ENCODE peak calls at places on chromosomes 13 and 19, in ten cellular contexts. A, U, B, N, Y, C, H, E, Z and M are unnamed samples.

GRCh38 chr13:47226516-47226915 is 329.7 kb upstream of the HTR2A start:
- DNase-seq in N (no peak), H (no peak), C (no peak), Y (no peak), Z (no peak), U (no peak), E (no peak), B (no peak), A (no peak), M (no peak)

GRCh38 chr13:100532090-100532766 is 56.4 kb downstream of the GGACT start:
- DNase-seq in Y (no peak), U (no peak), C (no peak), Z (no peak), N (no peak), H (no peak), A (no peak), E (no peak), B (no peak), M (peak)

GRCh38 chr19:18317998-18318800 is 4.7 kb downstream of the LSM4 start:
- DNase-seq in E (no peak), C (peak), N (no peak), U (no peak), B (no peak), H (no peak), Y (no peak), A (peak), Z (no peak), M (peak)

GRCh38 chr13:29676535-29676934 is 81.0 kb upstream of the SLC7A1 start:
- DNase-seq in Z (no peak), Y (no peak), E (no peak), N (no peak), C (no peak), U (peak), A (no peak), H (peak), B (peak), M (no peak)

GRCh38 chr13:37427843-37428494 is 170.6 kb downstream of the POSTN start:
- DNase-seq in Z (no peak), H (no peak), Y (no peak), C (no peak), N (no peak), U (no peak), B (peak), E (no peak), A (no peak), M (no peak)

GRCh38 chr19:38555200-38555599 is 62.6 kb downstream of the MAP4K1 start:
- DNase-seq in E (no peak), Y (no peak), Z (no peak), N (no peak), A (no peak), C (no peak), H (no peak), B (no peak), U (no peak), M (no peak)

GRCh38 chr13:73368608-73369007 is 309.8 kb downstream of the KLF5 start:
- DNase-seq in E (no peak), H (peak), C (no peak), Z (no peak), N (no peak), U (no peak), Y (no peak), A (no peak), B (no peak), M (no peak)

GRCh38 chr19:35365303-35365702 is 5.6 kb upstream of the GPR42 start:
- DNase-seq in B (no peak), C (no peak), Y (no peak), H (no peak), Z (no peak), N (no peak), A (peak), E (peak), U (no peak), M (peak)

GRCh38 chr19:36527873-36528193 is 238 bp downstream of the ZNF260 start:
- DNase-seq in Y (no peak), B (no peak), E (no peak), A (no peak), Z (no peak), C (no peak), H (no peak), U (no peak), N (no peak), M (no peak)

GRCh38 chr19:48713041-48713863 is 6.3 kb downstream of the MAMSTR start:
- DNase-seq in C (no peak), H (peak), U (peak), N (no peak), E (no peak), A (no peak), Z (no peak), Y (peak), B (peak), M (no peak)

GRCh38 chr13:29402168-29402621 is 193.3 kb downstream of the SLC7A1 start:
- DNase-seq in U (no peak), H (no peak), A (no peak), B (no peak), Y (no peak), C (no peak), N (no peak), Z (no peak), E (no peak), M (no peak)

GRCh38 chr13:60418954-60419353 is 21.9 kb downstream of the TDRD3 start:
- DNase-seq in A (no peak), E (no peak), U (no peak), C (no peak), B (no peak), N (no peak), H (no peak), Z (no peak), Y (no peak), M (no peak)

GRCh38 chr13:24264976-24265375 is 44.4 kb upstream of the C1QTNF9 start:
- DNase-seq in U (no peak), Y (no peak), Z (no peak), E (peak), B (no peak), H (peak), C (peak), A (peak), N (no peak), M (no peak)

GRCh38 chr13:95641961-95642621 is 2.4 kb downstream of the DZIP1 start:
- DNase-seq in Y (no peak), N (no peak), B (peak), E (peak), Z (peak), C (no peak), U (peak), H (no peak), A (no peak), M (peak)

GRCh38 chr19:10915511-10916091 is 12.8 kb downstream of the YIPF2 start:
- DNase-seq in A (no peak), Z (peak), U (no peak), C (no peak), E (no peak), H (peak), N (no peak), Y (no peak), B (no peak), M (peak)

GRCh38 chr13:70385852-70386251 is 277.6 kb upstream of the KLHL1 start:
- DNase-seq in E (no peak), N (no peak), B (no peak), Y (no peak), C (no peak), A (no peak), H (no peak), U (no peak), Z (no peak), M (no peak)

GRCh38 chr19:50967924-50968708 is 1.3 kb downstream of the KLK6 start:
- DNase-seq in E (no peak), H (no peak), Z (no peak), A (no peak), B (no peak), U (peak), N (no peak), Y (no peak), C (no peak), M (no peak)

GRCh38 chr13:40292536-40292935 is 373.9 kb downstream of the FOXO1 start:
- DNase-seq in Y (no peak), U (no peak), B (no peak), E (no peak), H (no peak), N (no peak), Z (no peak), A (no peak), C (no peak), M (no peak)

GRCh38 chr13:23579886-23580706 is 9.9 kb downstream of the TNFRSF19 start:
- DNase-seq in N (no peak), A (no peak), H (no peak), U (no peak), Z (no peak), B (no peak), Y (no peak), E (no peak), C (no peak), M (no peak)

GRCh38 chr19:35038623-35039512 is 2.7 kb upstream of the HPN start:
- DNase-seq in E (no peak), Y (no peak), C (no peak), H (no peak), A (no peak), N (no peak), U (no peak), B (no peak), Z (no peak), M (no peak)

GRCh38 chr13:36875955-36876354 is 44.1 kb downstream of the SMAD9 start:
- DNase-seq in A (no peak), E (no peak), Y (no peak), N (no peak), Z (no peak), B (no peak), U (no peak), H (no peak), C (no peak), M (no peak)

GRCh38 chr13:37306778-37307544 is 201.5 kb upstream of the CSNK1A1L start:
- DNase-seq in B (no peak), U (no peak), Z (no peak), A (no peak), H (peak), E (no peak), Y (no peak), C (no peak), N (no peak), M (no peak)

GRCh38 chr19:4108767-4109625 is 14.9 kb downstream of the MAP2K2 start:
- DNase-seq in C (peak), B (no peak), N (no peak), E (peak), U (no peak), A (peak), Z (no peak), Y (peak), H (no peak), M (peak)

GRCh38 chr13:27549406-27549981 is 70.8 kb downstream of the LNX2 start:
- DNase-seq in C (no peak), E (no peak), A (no peak), Z (no peak), U (no peak), N (no peak), H (peak), Y (no peak), B (no peak), M (no peak)

GRCh38 chr19:39539165-39539518 is 819 bp downstream of the EID2 start:
- DNase-seq in C (no peak), B (peak), E (no peak), U (no peak), N (no peak), Y (no peak), A (no peak), H (peak), Z (no peak), M (no peak)

GRCh38 chr19:48279747-48280146 is 9.9 kb downstream of the ZNF114 start:
- DNase-seq in U (no peak), Y (no peak), N (no peak), H (no peak), Z (no peak), B (no peak), E (no peak), A (no peak), C (no peak), M (no peak)

GRCh38 chr13:44331912-44332840 is 41.4 kb upstream of the SERP2 start:
- DNase-seq in B (no peak), C (no peak), A (no peak), U (peak), N (no peak), E (peak), H (peak), Y (no peak), Z (peak), M (peak)

GRCh38 chr13:62014299-62014698 is 598.6 kb upstream of the PCDH20 start:
- DNase-seq in H (peak), A (no peak), U (no peak), N (no peak), Z (no peak), E (no peak), B (peak), Y (no peak), C (no peak), M (no peak)

GRCh38 chr19:45254044-45254531 is 3.0 kb downstream of the MARK4 start:
- DNase-seq in C (peak), Z (no peak), N (no peak), E (no peak), H (no peak), Y (no peak), B (peak), A (no peak), U (no peak), M (no peak)

GRCh38 chr13:79541426-79542049 is 60.6 kb downstream of the NDFIP2 start:
- DNase-seq in A (no peak), Z (no peak), Y (no peak), N (no peak), U (no peak), H (peak), B (peak), E (no peak), C (no peak), M (no peak)

GRCh38 chr13:89726690-89727435 is 1620.6 kb upstream of the MIR17HG start:
- DNase-seq in H (peak), C (no peak), N (no peak), B (no peak), Y (no peak), A (no peak), E (no peak), U (no peak), Z (no peak), M (no peak)

GRCh38 chr13:101424381-101425155 is 8.3 kb upstream of the NALCN start:
- DNase-seq in A (no peak), B (no peak), Z (no peak), C (no peak), E (no peak), H (peak), U (no peak), Y (no peak), N (no peak), M (no peak)

GRCh38 chr19:11737964-11738745 is 591 bp downstream of the ZNF823 start:
- DNase-seq in N (no peak), U (peak), A (peak), Y (peak), C (peak), E (peak), H (peak), B (peak), Z (peak), M (peak)

GRCh38 chr19:3479177-3479818 is 1.0 kb downstream of the SMIM24 start:
- DNase-seq in A (peak), U (peak), N (no peak), Z (no peak), Y (no peak), H (no peak), C (peak), B (peak), E (no peak), M (no peak)

GRCh38 chr13:32947411-32947810 is 68.8 kb upstream of the KL start:
- DNase-seq in E (no peak), B (no peak), Z (no peak), N (no peak), Y (no peak), C (no peak), A (no peak), H (no peak), U (no peak), M (no peak)